ENCODE peak calls at places on chromosome 3, in six cellular contexts. G is tibial nerve, L is transverse colon, Y is A549, Q is ovary, O is GM12878. K is an unnamed sample.

GRCh38 chr3:166177130-166177529 is 339.9 kb upstream of the BCHE start:
- DNase-seq in G (no peak), Q (no peak), L (no peak), O (no peak), Y (no peak), K (no peak)

GRCh38 chr3:48064292-48064829 is 48.1 kb upstream of the MAP4 start:
- DNase-seq in Q (no peak), Y (no peak), L (no peak), O (no peak), G (no peak), K (no peak)

GRCh38 chr3:46468758-46469600 is 4.3 kb upstream of the LTF start:
- DNase-seq in Q (no peak), O (no peak), G (no peak), Y (no peak), L (no peak), K (no peak)

GRCh38 chr3:123375014-123375940 is 73.6 kb downstream of the ADCY5 start:
- DNase-seq in G (no peak), Y (no peak), O (no peak), L (no peak), Q (no peak), K (peak)

GRCh38 chr3:44963571-44964325 is 12.2 kb downstream of the ZDHHC3 start:
- DNase-seq in O (no peak), L (no peak), Y (no peak), G (no peak), Q (no peak), K (no peak)

GRCh38 chr3:43872301-43872700 is 181.6 kb downstream of the ABHD5 start:
- DNase-seq in Y (peak), L (no peak), G (no peak), Q (no peak), O (no peak), K (no peak)

GRCh38 chr3:69081583-69082262 is 1.6 kb upstream of the UBA3 start:
- DNase-seq in O (peak), Q (no peak), G (no peak), Y (no peak), L (no peak), K (no peak)

GRCh38 chr3:158737987-158738615 is 5.8 kb upstream of the RARRES1 start:
- DNase-seq in G (no peak), L (no peak), O (no peak), Y (no peak), Q (no peak), K (no peak)

GRCh38 chr3:126926684-126927404 is 56.1 kb upstream of the PLXNA1 start:
- DNase-seq in O (no peak), L (no peak), Q (peak), Y (peak), G (peak), K (peak)

GRCh38 chr3:127247292-127247691 is 40.6 kb downstream of the PRR20G start:
- DNase-seq in Q (no peak), Y (no peak), G (no peak), L (no peak), O (no peak), K (no peak)

GRCh38 chr3:38149701-38150100 is 11.2 kb downstream of the MYD88 start:
- DNase-seq in G (no peak), Q (no peak), Y (no peak), O (no peak), L (no peak), K (no peak)

GRCh38 chr3:184601576-184602405 is 40.2 kb downstream of the EPHB3 start:
- DNase-seq in L (no peak), O (no peak), Q (no peak), Y (no peak), G (no peak), K (peak)

GRCh38 chr3:146625117-146625775 is 20.1 kb upstream of the PLSCR5 start:
- DNase-seq in G (no peak), Q (no peak), L (no peak), O (no peak), Y (no peak), K (no peak)

GRCh38 chr3:16328124-16328523 is 63.1 kb downstream of the OXNAD1 start:
- DNase-seq in L (no peak), G (no peak), Q (no peak), Y (no peak), O (no peak), K (no peak)

GRCh38 chr3:167394003-167394402 is 13.9 kb upstream of the ZBBX start:
- DNase-seq in Q (no peak), Y (no peak), O (no peak), G (no peak), L (no peak), K (no peak)

GRCh38 chr3:123723527-123724168 is 138.8 kb upstream of the HACD2 start:
- DNase-seq in L (peak), G (peak), Y (peak), O (peak), Q (peak), K (peak)

GRCh38 chr3:184953396-184953795 is 141.4 kb downstream of the VPS8 start:
- DNase-seq in L (no peak), O (no peak), Q (no peak), G (no peak), Y (no peak), K (no peak)

GRCh38 chr3:116614795-116615362 is 94.7 kb upstream of the TUSC7 start:
- DNase-seq in Q (no peak), L (no peak), Y (peak), G (no peak), O (no peak), K (no peak)

GRCh38 chr3:42747581-42747980 is 25.5 kb downstream of the CCDC13 start:
- DNase-seq in G (no peak), Y (no peak), Q (no peak), O (no peak), L (no peak), K (no peak)

GRCh38 chr3:114179575-114179974 is 723 bp upstream of the DRD3 start:
- DNase-seq in O (no peak), Y (no peak), Q (no peak), G (no peak), L (no peak), K (no peak)

GRCh38 chr3:129016366-129016724 is 15.2 kb downstream of the EFCC1 start:
- DNase-seq in Y (no peak), O (no peak), Q (no peak), G (no peak), L (peak), K (no peak)

GRCh38 chr3:197380786-197381185 is 82.4 kb upstream of the DLG1 start:
- DNase-seq in O (no peak), G (no peak), Y (no peak), L (no peak), Q (no peak), K (peak)

GRCh38 chr3:195153121-195153520 is 117.8 kb downstream of the XXYLT1 start:
- DNase-seq in L (no peak), G (no peak), Y (no peak), O (no peak), Q (no peak), K (peak)

GRCh38 chr3:58824285-58824684 is 157.7 kb upstream of the FAM3D start:
- DNase-seq in L (peak), G (peak), O (no peak), Q (no peak), Y (peak), K (no peak)

GRCh38 chr3:11611271-11611893 is 32.3 kb downstream of the VGLL4 start:
- DNase-seq in Y (no peak), G (no peak), L (no peak), O (no peak), Q (no peak), K (no peak)

GRCh38 chr3:133592843-133593242 is 19.4 kb downstream of the CDV3 start:
- DNase-seq in Y (no peak), G (no peak), Q (no peak), O (no peak), L (peak), K (no peak)

GRCh38 chr3:47251689-47252088 is 30.9 kb downstream of the KIF9 start:
- DNase-seq in L (no peak), G (no peak), Y (no peak), O (no peak), Q (no peak), K (no peak)

GRCh38 chr3:169137943-169138342 is 525.6 kb downstream of the MECOM start:
- DNase-seq in Q (no peak), L (no peak), Y (no peak), G (no peak), O (no peak), K (no peak)

GRCh38 chr3:15647629-15648167 is 46.2 kb downstream of the BTD start:
- DNase-seq in O (peak), G (no peak), L (peak), Y (no peak), Q (no peak), K (no peak)

GRCh38 chr3:196207159-196207832 is 3.9 kb downstream of the ZDHHC19 start:
- DNase-seq in Q (peak), G (no peak), O (no peak), L (no peak), Y (no peak), K (no peak)

GRCh38 chr3:19748782-19749447 is 185.1 kb downstream of the EFHB start:
- DNase-seq in L (no peak), G (no peak), O (no peak), Q (no peak), Y (no peak), K (no peak)

GRCh38 chr3:181622365-181622764 is 89.4 kb upstream of the SOX2 start:
- DNase-seq in G (no peak), Y (no peak), Q (no peak), L (no peak), O (no peak), K (no peak)

GRCh38 chr3:50524751-50525150 is 21.3 kb upstream of the CACNA2D2 start:
- DNase-seq in O (no peak), Q (no peak), G (no peak), L (no peak), Y (no peak), K (no peak)

GRCh38 chr3:108391917-108392585 is 95.7 kb downstream of the HHLA2 start:
- DNase-seq in L (no peak), Y (no peak), Q (no peak), O (no peak), G (no peak), K (no peak)

GRCh38 chr3:27281671-27282150 is 87.5 kb downstream of the NEK10 start:
- DNase-seq in G (no peak), Q (no peak), Y (no peak), L (no peak), O (no peak), K (no peak)

DNA sequence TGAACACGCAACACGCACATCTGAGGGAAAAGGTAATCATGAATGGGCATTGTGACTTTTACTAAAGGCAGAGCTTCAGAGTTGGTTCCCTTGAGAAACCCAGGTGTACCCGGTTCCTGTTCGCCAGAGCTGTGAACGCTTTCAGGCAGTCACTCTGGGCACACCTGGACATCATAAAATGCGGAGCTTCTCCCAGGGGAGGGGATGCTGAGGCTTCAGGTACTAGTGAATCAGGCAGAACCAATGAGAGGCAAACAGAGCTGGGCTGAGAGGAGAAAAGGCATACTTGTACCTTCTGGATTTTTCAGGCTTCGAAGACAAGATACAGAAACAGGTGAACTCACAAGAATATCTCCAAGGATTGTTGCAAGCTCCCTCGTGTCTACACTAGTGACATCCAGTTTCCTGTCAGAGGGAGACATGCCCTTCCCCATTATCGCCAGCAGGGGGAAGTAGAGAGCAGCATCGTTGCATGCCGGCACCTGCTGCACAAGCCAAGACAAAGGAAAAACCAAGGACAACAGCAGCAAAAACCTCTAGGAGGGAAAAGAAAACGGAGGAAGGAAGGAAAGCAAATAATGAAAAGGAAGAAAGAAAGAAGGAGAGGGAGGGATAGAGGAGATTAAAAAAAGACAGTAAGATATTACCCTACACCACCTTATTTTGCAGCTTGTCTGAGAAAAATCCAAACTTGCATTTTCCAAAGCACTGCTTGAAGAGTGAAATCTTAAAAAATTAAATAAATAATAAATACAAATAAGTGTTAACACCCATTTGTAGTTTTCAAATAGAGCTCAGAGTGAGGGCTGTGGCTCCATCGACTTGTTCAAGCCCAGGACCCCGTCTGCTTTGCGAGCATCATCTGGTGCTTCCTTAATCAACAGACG is 2.0 kb downstream of the AHSG start:
- DNase-seq in L (peak), Y (peak), Q (peak), O (peak), G (peak), K (peak)
- TF ChIP-seq EP300 in L (no peak), Y (no peak), Q (no peak), O (no peak), G (no peak), K (no peak)

DNA sequence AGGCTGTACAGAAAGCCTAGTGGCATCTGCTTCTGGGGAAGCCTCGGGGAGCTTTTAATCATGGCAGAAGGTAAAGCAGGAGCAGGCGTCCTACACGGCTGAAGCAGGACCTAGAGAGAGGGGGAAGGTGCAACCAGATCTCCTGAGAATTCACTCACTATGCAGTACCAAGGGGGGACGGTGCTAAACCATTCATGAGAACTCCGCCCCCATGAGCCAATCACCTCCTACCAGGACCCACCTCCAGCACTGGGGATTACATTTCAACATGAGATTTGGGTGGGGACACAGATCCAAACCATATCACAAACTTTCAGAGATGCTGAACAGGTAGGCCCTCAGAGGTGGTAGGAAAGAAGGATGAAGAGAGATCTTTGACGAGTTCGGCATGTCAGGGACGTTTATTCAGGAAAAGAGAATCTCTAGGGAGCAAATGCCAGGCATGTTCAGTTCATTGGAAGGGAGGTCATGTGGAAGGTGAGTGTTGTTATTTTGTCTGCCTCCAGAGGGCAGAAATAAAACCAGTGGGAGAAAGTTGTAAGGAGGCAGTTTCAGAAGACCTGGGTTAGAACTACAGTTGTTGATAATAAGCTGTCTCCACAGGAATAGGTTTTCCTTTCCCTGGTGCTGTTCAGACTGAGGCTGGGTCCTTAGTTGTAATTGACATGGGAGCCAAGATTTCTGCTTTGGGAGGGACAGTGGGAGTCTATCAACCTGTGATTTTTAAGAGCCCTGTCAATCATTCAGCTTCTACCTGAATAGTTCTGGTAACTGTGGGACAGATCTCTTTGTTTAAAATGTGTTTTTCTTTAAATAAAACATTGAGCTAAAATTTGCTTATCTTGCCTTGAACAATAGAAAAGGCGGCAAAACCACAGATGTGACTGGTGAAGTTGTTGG is 4.3 kb upstream of the FNDC3B start:
- DNase-seq in O (no peak), Q (no peak), L (no peak), G (peak), Y (no peak), K (no peak)
- TF ChIP-seq CTCF in O (peak), Q (no peak), L (peak), G (peak), Y (peak), K (peak)

DNA sequence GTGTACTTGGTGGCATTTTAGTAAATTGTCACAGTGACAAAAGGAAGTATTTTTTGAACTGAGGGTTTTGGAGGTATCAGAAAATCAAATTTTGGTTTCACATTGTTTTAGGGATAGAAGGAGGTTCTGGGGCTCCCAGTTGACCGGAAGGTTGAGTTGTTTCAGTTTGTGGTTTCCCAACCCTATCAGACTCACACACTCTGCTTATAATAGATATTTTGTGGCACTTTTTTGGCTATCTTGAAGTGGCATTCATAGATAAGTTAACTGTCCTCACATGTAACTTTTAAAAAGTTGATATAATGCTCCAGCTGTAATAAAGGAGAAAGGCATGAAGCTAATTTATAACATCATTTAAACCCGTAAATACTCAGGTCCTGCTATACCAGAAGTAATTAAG is 12.7 kb downstream of the ARMC8 start:
- DNase-seq in O (no peak), G (no peak), Y (no peak), L (no peak), Q (no peak), K (no peak)
- TF ChIP-seq EP300 in O (no peak), G (no peak), Y (no peak), L (no peak), Q (no peak), K (no peak)

GRCh38 chr3:35529337-35529736 is 110.0 kb upstream of the ARPP21 start:
- DNase-seq in O (no peak), G (no peak), L (no peak), Q (no peak), Y (no peak), K (no peak)
- TF ChIP-seq CTCF in O (no peak), G (no peak), L (no peak), Q (no peak), Y (no peak), K (no peak)

GRCh38 chr3:151047636-151048035 is 37.8 kb upstream of the MED12L start:
- DNase-seq in L (no peak), O (no peak), G (no peak), Y (peak), Q (no peak), K (no peak)
- TF ChIP-seq EP300 in L (no peak), O (no peak), G (no peak), Y (no peak), Q (no peak), K (no peak)